ENCODE peak calls at places on chromosomes 7 and 10, in eight cellular contexts. T is GM03348; E is naive thymus-derived CD8-positive, alpha-beta T cell; K is NCI-H1092 treated with DMSO at 0.1 percent for 48 hours; I is dermis microvascular lymphatic vessel endothelial cell; P is RPMI7951; H is activated CD8-positive, alpha-beta memory T cell treated with anti-CD3 and anti-CD28 coated beads, Interleukin-2, amount 10 ng/mL, durations not matched to agents 7 days and 5 days; Z is stimulated activated CD8-positive, alpha-beta memory T cell treated with anti-CD3 and anti-CD28 coated beads, Interleukin-4, amount 100 ng/mL, for 24 hours. U is an unnamed sample.

GRCh38 chr7:157686285-157686894 is 349.6 kb downstream of the DNAJB6 start:
- DNase-seq in T (no peak), E (no peak), K (no peak), I (no peak), P (no peak), H (no peak), Z (no peak), U (peak)

GRCh38 chr7:3243256-3243655 is 57.8 kb upstream of the SDK1 start:
- DNase-seq in T (no peak), E (no peak), K (no peak), I (no peak), P (peak), H (no peak), Z (no peak), U (no peak)

GRCh38 chr7:137243741-137244140 is 99.8 kb downstream of the PTN start:
- DNase-seq in T (no peak), E (no peak), K (no peak), I (no peak), P (no peak), H (no peak), Z (no peak), U (no peak)

GRCh38 chr10:35526775-35527174 is 78.4 kb upstream of the GJD4 start:
- DNase-seq in T (no peak), E (no peak), K (no peak), I (no peak), P (no peak), H (no peak), Z (no peak), U (no peak)

GRCh38 chr7:158680754-158681153 is 23.9 kb downstream of the NCAPG2 start:
- DNase-seq in T (peak), E (no peak), K (no peak), I (no peak), P (no peak), H (no peak), Z (no peak), U (no peak)

GRCh38 chr10:29141761-29142160 is 147.1 kb upstream of the LYZL1 start:
- DNase-seq in T (peak), E (no peak), K (no peak), I (peak), P (peak), H (no peak), Z (no peak), U (no peak)

GRCh38 chr10:25808372-25808771 is 125.7 kb upstream of the MYO3A start:
- DNase-seq in T (no peak), E (no peak), K (no peak), I (no peak), P (no peak), H (no peak), Z (no peak), U (no peak)

GRCh38 chr7:21393937-21394336 is 33.9 kb upstream of the SP4 start:
- DNase-seq in T (no peak), E (no peak), K (no peak), I (no peak), P (no peak), H (no peak), Z (no peak), U (no peak)

GRCh38 chr10:52778511-52779392 is 6.2 kb upstream of the MBL2 start:
- DNase-seq in T (peak), E (no peak), K (no peak), I (peak), P (no peak), H (no peak), Z (no peak), U (no peak)

GRCh38 chr7:128841961-128842673 is 11.9 kb downstream of the FLNC start:
- DNase-seq in T (peak), E (no peak), K (peak), I (peak), P (peak), H (peak), Z (peak), U (peak)

GRCh38 chr10:106111241-106111640 is 1053.3 kb downstream of the SORCS1 start:
- DNase-seq in T (no peak), E (no peak), K (no peak), I (no peak), P (no peak), H (no peak), Z (no peak), U (no peak)

GRCh38 chr7:159027091-159027802 is 117.4 kb downstream of the VIPR2 start:
- DNase-seq in T (no peak), E (no peak), K (no peak), I (no peak), P (no peak), H (peak), Z (no peak), U (no peak)

GRCh38 chr7:104823177-104823576 is 190.8 kb upstream of the KMT2E start:
- DNase-seq in T (no peak), E (no peak), K (no peak), I (no peak), P (no peak), H (no peak), Z (no peak), U (no peak)

GRCh38 chr7:112091768-112092167 is 114.4 kb downstream of the DOCK4 start:
- DNase-seq in T (no peak), E (no peak), K (no peak), I (no peak), P (no peak), H (no peak), Z (no peak), U (no peak)

GRCh38 chr10:21445161-21445560 is 80.3 kb downstream of the SKIDA1 start:
- DNase-seq in T (no peak), E (no peak), K (no peak), I (no peak), P (no peak), H (no peak), Z (no peak), U (no peak)

GRCh38 chr7:33129806-33130153 is 416 bp downstream of the BBS9 start:
- DNase-seq in T (peak), E (no peak), K (no peak), I (no peak), P (peak), H (no peak), Z (no peak), U (no peak)

GRCh38 chr10:78443900-78444571 is 410.4 kb downstream of the RPS24 start:
- DNase-seq in T (no peak), E (no peak), K (no peak), I (no peak), P (no peak), H (no peak), Z (no peak), U (no peak)

GRCh38 chr7:91263359-91264082 is 712 bp upstream of the FZD1 start:
- DNase-seq in T (peak), E (no peak), K (peak), I (peak), P (peak), H (no peak), Z (no peak), U (no peak)

GRCh38 chr7:11988186-11988585 is 156.2 kb upstream of the THSD7A start:
- DNase-seq in T (no peak), E (no peak), K (peak), I (no peak), P (no peak), H (no peak), Z (no peak), U (no peak)

GRCh38 chr7:85997515-85997914 is 646.2 kb upstream of the GRM3 start:
- DNase-seq in T (no peak), E (no peak), K (no peak), I (no peak), P (no peak), H (no peak), Z (no peak), U (no peak)

GRCh38 chr10:112588225-112588990 is 141.4 kb downstream of the VTI1A start:
- DNase-seq in T (no peak), E (no peak), K (no peak), I (no peak), P (no peak), H (no peak), Z (no peak), U (no peak)

GRCh38 chr7:140078392-140078791 is 15.6 kb upstream of the PARP12 start:
- DNase-seq in T (no peak), E (peak), K (no peak), I (no peak), P (no peak), H (no peak), Z (no peak), U (no peak)

GRCh38 chr10:12201543-12201942 is 5.6 kb downstream of the CDC123 start:
- DNase-seq in T (no peak), E (no peak), K (no peak), I (no peak), P (no peak), H (peak), Z (no peak), U (no peak)

GRCh38 chr10:78779339-78779955 is 289.3 kb upstream of the ZMIZ1 start:
- DNase-seq in T (no peak), E (no peak), K (no peak), I (no peak), P (peak), H (no peak), Z (no peak), U (no peak)

GRCh38 chr7:137423321-137423720 is 79.8 kb upstream of the PTN start:
- DNase-seq in T (peak), E (no peak), K (no peak), I (no peak), P (no peak), H (no peak), Z (no peak), U (no peak)

GRCh38 chr10:102602272-102603045 is 41.8 kb upstream of the TRIM8 start:
- DNase-seq in T (peak), E (no peak), K (no peak), I (no peak), P (no peak), H (no peak), Z (no peak), U (no peak)

GRCh38 chr10:3754727-3755439 is 30.1 kb downstream of the KLF6 start:
- DNase-seq in T (peak), E (no peak), K (no peak), I (peak), P (peak), H (peak), Z (no peak), U (no peak)

GRCh38 chr7:2800923-2801682 is 43.0 kb downstream of the GNA12 start:
- DNase-seq in T (peak), E (no peak), K (no peak), I (peak), P (peak), H (no peak), Z (no peak), U (no peak)

GRCh38 chr10:117662126-117662525 is 119.6 kb downstream of the EMX2 start:
- DNase-seq in T (peak), E (no peak), K (no peak), I (no peak), P (no peak), H (no peak), Z (no peak), U (no peak)

GRCh38 chr7:73519867-73520672 is 2.0 kb downstream of the BAZ1B start:
- DNase-seq in T (peak), E (no peak), K (no peak), I (peak), P (no peak), H (peak), Z (no peak), U (no peak)

GRCh38 chr7:67788689-67789088 is 792.1 kb downstream of the TYW1 start:
- DNase-seq in T (peak), E (no peak), K (peak), I (no peak), P (peak), H (no peak), Z (no peak), U (no peak)